ENCODE peak calls at places on chromosomes 12 and 14, in eight cellular contexts. R is HFFc6, Y is AML-193, Z is mucosa of gallbladder, L is heart left ventricle, Q is T1000, P is esophagus squamous epithelium, A is GM03348. N is an unnamed sample.

GRCh38 chr12:79203103-79203502 is 338.5 kb downstream of the SYT1 start:
- DNase-seq in R (no peak), Y (no peak), Z (no peak), L (no peak), Q (no peak), P (no peak), A (no peak), N (no peak)

GRCh38 chr12:132530451-132530850 is 40.5 kb downstream of the FBRSL1 start:
- DNase-seq in R (no peak), Y (no peak), Z (no peak), L (no peak), Q (no peak), P (no peak), A (no peak), N (no peak)

GRCh38 chr14:100822921-100823320 is 3.0 kb upstream of the MEG3 start:
- DNase-seq in R (no peak), Y (no peak), Z (no peak), L (no peak), Q (no peak), P (no peak), A (no peak), N (no peak)

GRCh38 chr12:113086249-113087164 is 30.0 kb downstream of the DTX1 start:
- DNase-seq in R (no peak), Y (no peak), Z (no peak), L (no peak), Q (no peak), P (no peak), A (no peak), N (peak)

GRCh38 chr12:99498756-99499155 is 148.8 kb upstream of the GARIN6 start:
- DNase-seq in R (peak), Y (no peak), Z (no peak), L (no peak), Q (no peak), P (no peak), A (peak), N (no peak)

GRCh38 chr12:40691913-40692616 is at the start of gene CNTN1:
- DNase-seq in R (no peak), Y (no peak), Z (peak), L (no peak), Q (peak), P (no peak), A (peak), N (no peak)

GRCh38 chr12:12476836-12477531 is 85.7 kb downstream of the DUSP16 start:
- DNase-seq in R (no peak), Y (no peak), Z (no peak), L (no peak), Q (no peak), P (no peak), A (no peak), N (no peak)

GRCh38 chr12:56581418-56582145 is 48.5 kb downstream of the BAZ2A start:
- DNase-seq in R (peak), Y (no peak), Z (no peak), L (no peak), Q (no peak), P (no peak), A (no peak), N (peak)

GRCh38 chr12:31323466-31324115 is 2.4 kb downstream of the SINHCAF start:
- DNase-seq in R (peak), Y (no peak), Z (peak), L (peak), Q (no peak), P (no peak), A (no peak), N (peak)

GRCh38 chr12:67988600-67988999 is 647 bp upstream of the IFNG-AS1 start:
- DNase-seq in R (no peak), Y (no peak), Z (no peak), L (no peak), Q (no peak), P (no peak), A (no peak), N (no peak)

GRCh38 chr12:57454566-57455373 is at the start of gene INHBE:
- DNase-seq in R (peak), Y (no peak), Z (peak), L (no peak), Q (peak), P (no peak), A (peak), N (peak)

GRCh38 chr12:50224026-50224692 is 57.0 kb upstream of the CERS5 start:
- DNase-seq in R (peak), Y (no peak), Z (peak), L (no peak), Q (no peak), P (no peak), A (no peak), N (peak)

GRCh38 chr14:71665781-71666180 is 266.4 kb upstream of the RGS6 start:
- DNase-seq in R (no peak), Y (no peak), Z (no peak), L (no peak), Q (no peak), P (no peak), A (no peak), N (no peak)

GRCh38 chr14:54890794-54891193 is 11.8 kb downstream of the GCH1 start:
- DNase-seq in R (no peak), Y (no peak), Z (no peak), L (no peak), Q (no peak), P (no peak), A (no peak), N (no peak)

GRCh38 chr14:98906123-98906995 is 365.6 kb downstream of the BCL11B start:
- DNase-seq in R (no peak), Y (no peak), Z (peak), L (no peak), Q (peak), P (no peak), A (no peak), N (no peak)

GRCh38 chr12:121142171-121142950 is 9.7 kb downstream of the P2RX7 start:
- DNase-seq in R (no peak), Y (no peak), Z (no peak), L (no peak), Q (no peak), P (no peak), A (no peak), N (no peak)

GRCh38 chr14:70857499-70857895 is 48.2 kb upstream of the MAP3K9 start:
- DNase-seq in R (no peak), Y (no peak), Z (no peak), L (no peak), Q (no peak), P (no peak), A (no peak), N (no peak)

GRCh38 chr14:76307786-76308780 is 67.9 kb upstream of the ESRRB start:
- DNase-seq in R (no peak), Y (no peak), Z (no peak), L (no peak), Q (no peak), P (no peak), A (no peak), N (no peak)

GRCh38 chr12:105469182-105469581 is 138.7 kb downstream of the C12orf75 start:
- DNase-seq in R (no peak), Y (no peak), Z (no peak), L (no peak), Q (no peak), P (no peak), A (no peak), N (no peak)

GRCh38 chr12:16246264-16246663 is 31.2 kb downstream of the SLC15A5 start:
- DNase-seq in R (no peak), Y (no peak), Z (no peak), L (no peak), Q (no peak), P (no peak), A (no peak), N (no peak)

GRCh38 chr12:61513972-61514371 is 746.2 kb upstream of the USP15 start:
- DNase-seq in R (no peak), Y (no peak), Z (no peak), L (no peak), Q (no peak), P (no peak), A (no peak), N (no peak)

GRCh38 chr14:46306267-46306666 is 345.3 kb downstream of the RPL10L start:
- DNase-seq in R (no peak), Y (no peak), Z (no peak), L (no peak), Q (no peak), P (no peak), A (no peak), N (no peak)

GRCh38 chr14:51872396-51872795 is 12.0 kb downstream of the GNG2 start:
- DNase-seq in R (no peak), Y (no peak), Z (no peak), L (no peak), Q (no peak), P (no peak), A (no peak), N (no peak)

GRCh38 chr14:70670992-70671651 is 29.4 kb downstream of the TTC9 start:
- DNase-seq in R (no peak), Y (no peak), Z (peak), L (no peak), Q (no peak), P (no peak), A (peak), N (no peak)

GRCh38 chr12:29104495-29104894 is 44.6 kb upstream of the FAR2 start:
- DNase-seq in R (no peak), Y (no peak), Z (no peak), L (no peak), Q (no peak), P (no peak), A (no peak), N (peak)

GRCh38 chr12:88448337-88448944 is 131.8 kb downstream of the KITLG start:
- DNase-seq in R (no peak), Y (no peak), Z (no peak), L (no peak), Q (no peak), P (no peak), A (no peak), N (no peak)

GRCh38 chr14:90275820-90276219 is 19.5 kb downstream of the PSMC1 start:
- DNase-seq in R (no peak), Y (no peak), Z (no peak), L (no peak), Q (peak), P (no peak), A (no peak), N (no peak)